ENCODE peak calls at places on chromosomes 7 and 10, in seven cellular contexts. W is keratinocyte, K is gastrocnemius medialis, E is B cell, H is H1, X is Peyer's patch, O is cardiac fibroblast. A is an unnamed sample.

GRCh38 chr7:137243741-137244140 is 99.8 kb downstream of the PTN start:
- DNase-seq in W (no peak), K (no peak), E (no peak), H (no peak), X (no peak), O (no peak), A (no peak)

GRCh38 chr10:101829561-101830315 is 11.5 kb upstream of the OGA start:
- DNase-seq in W (no peak), K (no peak), E (peak; percentile 94), H (peak; percentile 78), X (peak; percentile 91), O (peak; percentile 36), A (no peak)

GRCh38 chr7:133029463-133029862 is 52.4 kb downstream of the CHCHD3 start:
- DNase-seq in W (no peak), K (no peak), E (no peak), H (no peak), X (no peak), O (no peak), A (no peak)

GRCh38 chr10:15571570-15571969 is 148.2 kb downstream of the ITGA8 start:
- DNase-seq in W (no peak), K (no peak), E (no peak), H (no peak), X (no peak), O (peak; percentile 89), A (peak; percentile 36)

GRCh38 chr7:133330085-133330484 is 77.2 kb downstream of the EXOC4 start:
- DNase-seq in W (no peak), K (peak; percentile 9), E (no peak), H (peak; percentile 57), X (no peak), O (no peak), A (no peak)

GRCh38 chr7:93715234-93715633 is 140.7 kb upstream of the CALCR start:
- DNase-seq in W (no peak), K (no peak), E (no peak), H (peak; percentile 74), X (peak; percentile 24), O (peak; percentile 77), A (peak; percentile 18)

GRCh38 chr7:17913250-17913649 is 27.0 kb downstream of the SNX13 start:
- DNase-seq in W (no peak), K (no peak), E (no peak), H (no peak), X (no peak), O (no peak), A (no peak)

GRCh38 chr10:103517234-103518085 is 24.0 kb downstream of the NEURL1 start:
- DNase-seq in W (no peak), K (no peak), E (no peak), H (no peak), X (no peak), O (no peak), A (no peak)

GRCh38 chr7:88226886-88227516 is 7.2 kb upstream of the SRI start:
- DNase-seq in W (peak; percentile 85), K (no peak), E (no peak), H (no peak), X (no peak), O (peak; percentile 78), A (peak; percentile 64)

GRCh38 chr7:101870361-101871062 is 53.1 kb downstream of the CUX1 start:
- DNase-seq in W (no peak), K (peak; percentile 48), E (no peak), H (no peak), X (no peak), O (no peak), A (no peak)
- TF ChIP-seq CTCF in W (peak; percentile 73), K (peak; percentile 24), E (no peak), H (peak; percentile 67), X (peak; percentile 36), O (peak; percentile 22), A (no peak)

DNA sequence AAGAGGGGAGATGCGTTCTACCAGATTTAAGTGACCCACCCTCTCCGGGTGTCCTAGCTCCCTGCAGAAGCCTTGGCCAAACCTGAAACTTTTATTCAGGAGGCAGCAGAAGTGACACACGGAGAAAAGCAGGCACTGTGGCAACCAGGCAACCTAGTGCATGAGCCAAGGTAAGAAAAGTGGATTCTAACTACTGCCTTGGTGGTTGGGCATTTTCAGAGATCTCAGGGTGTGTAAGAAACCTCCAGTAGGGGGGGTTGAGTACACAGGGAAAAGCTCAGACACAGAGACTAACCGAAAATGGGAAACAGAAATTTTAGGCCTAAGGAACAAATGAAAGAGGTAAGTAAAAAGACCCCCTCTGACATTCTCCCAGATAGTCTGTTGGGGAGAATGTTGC is 645.7 kb downstream of the ANKRD7 start:
- DNase-seq in W (no peak), K (no peak), E (no peak), H (peak; percentile 47), X (no peak), O (no peak), A (no peak)
- TF ChIP-seq CTCF in W (peak; percentile 53), K (no peak), E (no peak), H (no peak), X (no peak), O (peak; percentile 9), A (peak; percentile 9)

GRCh38 chr10:130196511-130197487 is 60.6 kb downstream of the GLRX3 start:
- DNase-seq in W (no peak), K (no peak), E (no peak), H (no peak), X (no peak), O (no peak), A (no peak)
- TF ChIP-seq CTCF in W (no peak), K (no peak), E (no peak), H (no peak), X (no peak), O (no peak), A (no peak)

GRCh38 chr10:63504145-63504881 is 16.9 kb upstream of the REEP3 start:
- DNase-seq in W (peak; percentile 41), K (no peak), E (no peak), H (no peak), X (no peak), O (no peak), A (no peak)
- TF ChIP-seq CTCF in W (no peak), K (no peak), E (no peak), H (no peak), X (no peak), O (no peak), A (no peak)

GRCh38 chr7:134554417-134554966 is 5.6 kb downstream of the AKR1B15 start:
- DNase-seq in W (no peak), K (no peak), E (no peak), H (no peak), X (no peak), O (no peak), A (no peak)

GRCh38 chr7:134549366-134549765 is 456 bp downstream of the AKR1B15 start:
- DNase-seq in W (no peak), K (no peak), E (no peak), H (no peak), X (no peak), O (no peak), A (no peak)

GRCh38 chr7:134548877-134549276 is at the start of gene AKR1B15:
- DNase-seq in W (no peak), K (peak; percentile 81), E (no peak), H (no peak), X (no peak), O (no peak), A (no peak)

GRCh38 chr7:134553976-134554375 is 5.1 kb downstream of the AKR1B15 start:
- DNase-seq in W (no peak), K (no peak), E (no peak), H (no peak), X (no peak), O (no peak), A (no peak)

GRCh38 chr7:134552105-134552504 is 3.2 kb downstream of the AKR1B15 start:
- DNase-seq in W (no peak), K (no peak), E (no peak), H (no peak), X (no peak), O (no peak), A (no peak)
- TF ChIP-seq CTCF in W (no peak), K (peak; percentile 48), E (no peak), H (peak; percentile 42), X (peak; percentile 44), O (peak; percentile 15), A (no peak)

GRCh38 chr7:5546626-5547025 is 123.0 kb upstream of the TNRC18 start:
- DNase-seq in W (no peak), K (peak; percentile 51), E (no peak), H (no peak), X (no peak), O (no peak), A (no peak)

GRCh38 chr7:5550831-5551230 is 127.2 kb upstream of the TNRC18 start:
- DNase-seq in W (no peak), K (no peak), E (no peak), H (no peak), X (no peak), O (no peak), A (no peak)

GRCh38 chr7:5552123-5552522 is 128.5 kb upstream of the TNRC18 start:
- DNase-seq in W (no peak), K (no peak), E (no peak), H (no peak), X (no peak), O (no peak), A (no peak)

GRCh38 chr7:5550385-5550784 is 126.8 kb upstream of the TNRC18 start:
- DNase-seq in W (no peak), K (no peak), E (no peak), H (no peak), X (no peak), O (no peak), A (no peak)

GRCh38 chr7:5549096-5549896 is 125.7 kb upstream of the TNRC18 start:
- DNase-seq in W (peak; percentile 99), K (no peak), E (no peak), H (no peak), X (no peak), O (peak; percentile 56), A (peak; percentile 62)
- TF ChIP-seq CTCF in W (no peak), K (no peak), E (no peak), H (no peak), X (no peak), O (no peak), A (no peak)